ENCODE peak calls at places on chromosomes 16 and 17, in seven cellular contexts. S is DMS79; K is anterior cingulate cortex; Z is activated T-helper 1 cell treated with anti-CD3 and anti-CD28 coated beads, Interleukin-12 subunit alpha, Interleukin-12 subunit beta, Interleukin-2, Interleukin-4 antibody, amounts not matched to agents 30 ng/mL and 10 ng/mL and 1 ng/mL, durations not matched to agents 14 hours and 24 hours and 36 hours; A is hepatic stellate cell; U is NCI-H1105; G is NAMALWA. D is an unnamed sample.

GRCh38 chr16:19235886-19236285 is 49.6 kb upstream of the CLEC19A start:
- DNase-seq in U (no peak), K (no peak), S (no peak), A (no peak), Z (no peak), G (no peak), D (no peak)

GRCh38 chr17:64420143-64420670 is 28.7 kb upstream of the MILR1 start:
- DNase-seq in U (peak), S (peak), Z (peak), A (peak), K (no peak), G (peak), D (no peak)

GRCh38 chr16:3691778-3692177 is 25.5 kb downstream of the TRAP1 start:
- DNase-seq in K (no peak), G (no peak), U (no peak), A (no peak), Z (no peak), S (no peak), D (no peak)

GRCh38 chr17:68834328-68834836 is 120.8 kb downstream of the ABCA8 start:
- DNase-seq in Z (no peak), A (no peak), U (no peak), G (no peak), S (no peak), K (no peak), D (no peak)

GRCh38 chr16:67461600-67462278 is 19.2 kb downstream of the ATP6V0D1 start:
- DNase-seq in G (no peak), S (no peak), A (no peak), U (no peak), Z (no peak), K (no peak), D (no peak)

GRCh38 chr17:57187391-57187790 is 68.9 kb upstream of the MSI2 start:
- DNase-seq in U (no peak), K (no peak), G (no peak), A (no peak), Z (no peak), S (no peak), D (no peak)

GRCh38 chr17:68054296-68054900 is 18.9 kb downstream of the KPNA2 start:
- DNase-seq in S (no peak), K (peak), Z (no peak), G (no peak), A (peak), U (no peak), D (no peak)

GRCh38 chr17:29091591-29092291 is 48.8 kb downstream of the PIPOX start:
- DNase-seq in Z (no peak), G (no peak), U (peak), A (no peak), S (no peak), K (no peak), D (no peak)

GRCh38 chr17:14299261-14300093 is 1.4 kb upstream of the HS3ST3B1 start:
- DNase-seq in K (no peak), U (no peak), A (no peak), S (no peak), G (no peak), Z (peak), D (no peak)

GRCh38 chr17:50079334-50080095 is 15.6 kb upstream of the PDK2 start:
- DNase-seq in A (peak), G (peak), S (no peak), Z (no peak), U (no peak), K (no peak), D (no peak)

GRCh38 chr17:64377769-64378282 is 12.8 kb downstream of the PECAM1 start:
- DNase-seq in K (no peak), A (no peak), S (no peak), Z (no peak), G (no peak), U (no peak), D (no peak)

GRCh38 chr16:64730261-64730660 is 391.6 kb downstream of the CDH11 start:
- DNase-seq in G (no peak), A (no peak), S (no peak), Z (no peak), K (no peak), U (no peak), D (no peak)

GRCh38 chr16:11361751-11362742 is 16.8 kb downstream of the RMI2 start:
- DNase-seq in S (no peak), A (no peak), U (no peak), Z (peak), K (no peak), G (peak), D (no peak)

GRCh38 chr17:45719335-45720071 is 64.6 kb upstream of the CRHR1 start:
- DNase-seq in G (peak), K (peak), A (peak), U (no peak), Z (no peak), S (no peak), D (no peak)

GRCh38 chr16:799948-800833 is at the start of gene GNG13:
- DNase-seq in A (no peak), K (no peak), S (no peak), Z (no peak), G (no peak), U (no peak), D (no peak)

GRCh38 chr17:83064732-83065659 is 14.4 kb upstream of the METRNL start:
- DNase-seq in Z (no peak), A (no peak), K (no peak), S (no peak), G (no peak), U (no peak), D (no peak)

GRCh38 chr17:43175213-43176118 is 4.5 kb downstream of the NBR1 start:
- DNase-seq in K (no peak), G (no peak), A (peak), U (no peak), S (no peak), Z (no peak), D (no peak)

GRCh38 chr16:75593825-75594820 is 27.9 kb downstream of the GABARAPL2 start:
- DNase-seq in U (no peak), K (no peak), G (peak), A (no peak), Z (no peak), S (no peak), D (peak)

GRCh38 chr16:90077757-90078593 is 844 bp upstream of the PRDM7 start:
- DNase-seq in S (peak), K (no peak), Z (peak), A (peak), G (peak), U (no peak), D (peak)

GRCh38 chr17:40290629-40291296 is 3.1 kb downstream of the CDC6 start:
- DNase-seq in S (no peak), A (peak), K (no peak), Z (peak), U (no peak), G (peak), D (no peak)

GRCh38 chr16:4924593-4925378 is 12.2 kb downstream of the PPL start:
- DNase-seq in G (no peak), Z (no peak), U (no peak), S (no peak), K (no peak), A (no peak), D (peak)

GRCh38 chr17:66855204-66855603 is 20.3 kb downstream of the CACNG5 start:
- DNase-seq in A (no peak), U (no peak), K (no peak), Z (no peak), G (peak), S (no peak), D (peak)

GRCh38 chr17:45677770-45678169 is 106.3 kb upstream of the CRHR1 start:
- DNase-seq in A (no peak), K (peak), Z (no peak), G (no peak), S (no peak), U (no peak), D (no peak)

GRCh38 chr17:43790311-43790940 is 10.2 kb downstream of the CFAP97D1 start:
- DNase-seq in A (no peak), U (no peak), K (no peak), S (peak), Z (no peak), G (no peak), D (no peak)

GRCh38 chr17:55770220-55770870 is 19.5 kb downstream of the PCTP start:
- DNase-seq in A (peak), S (peak), K (no peak), U (no peak), Z (no peak), G (peak), D (no peak)

GRCh38 chr16:2450535-2450934 is 9.4 kb upstream of the TEDC2 start:
- DNase-seq in Z (no peak), S (no peak), A (no peak), K (peak), U (no peak), G (no peak), D (no peak)

GRCh38 chr17:10316986-10317834 is 55.6 kb downstream of the MYH13 start:
- DNase-seq in S (no peak), U (no peak), A (no peak), Z (no peak), G (peak), K (no peak), D (no peak)

GRCh38 chr17:14545156-14545906 is 244.4 kb downstream of the HS3ST3B1 start:
- DNase-seq in A (no peak), U (no peak), K (no peak), G (no peak), S (no peak), Z (no peak), D (no peak)

GRCh38 chr17:67801626-67802175 is 23.6 kb upstream of the BPTF start:
- DNase-seq in Z (no peak), S (no peak), K (no peak), U (no peak), A (no peak), G (peak), D (no peak)